ENCODE peak calls at places on chromosomes 16 and 17, in five cellular contexts. H, M, D, X and K are unnamed samples.

GRCh38 chr17:50621562-50621961 is 13.1 kb upstream of the ABCC3 start:
- DNase-seq in H (no peak), M (no peak), D (no peak), X (no peak), K (no peak)

GRCh38 chr17:16100737-16101400 is 101.2 kb downstream of the TTC19 start:
- DNase-seq in H (no peak), M (peak), D (no peak), X (no peak), K (no peak)

GRCh38 chr17:79073016-79073705 is 1.5 kb upstream of the ENGASE start:
- DNase-seq in H (no peak), M (no peak), D (no peak), X (no peak), K (no peak)

GRCh38 chr17:15920758-15921239 is 24.1 kb upstream of the ADORA2B start:
- DNase-seq in H (peak), M (no peak), D (no peak), X (no peak), K (no peak)

GRCh38 chr17:77822302-77823030 is 136.0 kb upstream of the TNRC6C start:
- DNase-seq in H (peak), M (no peak), D (no peak), X (no peak), K (no peak)

GRCh38 chr16:69762843-69763556 is 868 bp downstream of the WWP2 start:
- DNase-seq in H (no peak), M (peak), D (no peak), X (no peak), K (no peak)

GRCh38 chr17:60130466-60130865 is 19.3 kb upstream of the CA4 start:
- DNase-seq in H (no peak), M (no peak), D (no peak), X (no peak), K (no peak)

GRCh38 chr17:58276423-58276822 is 4.3 kb downstream of the MPO start:
- DNase-seq in H (no peak), M (no peak), D (no peak), X (no peak), K (no peak)

GRCh38 chr16:68229431-68230175 is 6.3 kb downstream of the ESRP2 start:
- DNase-seq in H (no peak), M (peak), D (peak), X (peak), K (peak)

GRCh38 chr17:17063546-17064122 is 21.4 kb downstream of the MPRIP start:
- DNase-seq in H (peak), M (no peak), D (peak), X (no peak), K (no peak)

GRCh38 chr17:40122466-40122943 is 734 bp downstream of the MSL1 start:
- DNase-seq in H (peak), M (peak), D (no peak), X (no peak), K (peak)

GRCh38 chr17:41421116-41421515 is 3.3 kb downstream of the KRT37 start:
- DNase-seq in H (no peak), M (no peak), D (no peak), X (no peak), K (no peak)

GRCh38 chr17:57781386-57782050 is 36.4 kb upstream of the CCDC182 start:
- DNase-seq in H (no peak), M (no peak), D (no peak), X (no peak), K (no peak)

GRCh38 chr17:74862108-74862901 is 2.6 kb upstream of the GRIN2C start:
- DNase-seq in H (peak), M (peak), D (peak), X (peak), K (peak)

GRCh38 chr16:22397459-22397858 is 23.0 kb upstream of the CDR2 start:
- DNase-seq in H (no peak), M (no peak), D (no peak), X (no peak), K (no peak)

GRCh38 chr16:75203667-75204409 is 3.1 kb downstream of the CTRB2 start:
- DNase-seq in H (peak), M (no peak), D (no peak), X (no peak), K (no peak)

GRCh38 chr17:44909681-44910144 is 5.6 kb downstream of the GFAP start:
- DNase-seq in H (no peak), M (no peak), D (no peak), X (no peak), K (no peak)

GRCh38 chr17:41678411-41678906 is 10.2 kb upstream of the EIF1 start:
- DNase-seq in H (no peak), M (no peak), D (no peak), X (no peak), K (no peak)

GRCh38 chr16:86444274-86445060 is 65.9 kb upstream of the FOXF1 start:
- DNase-seq in H (no peak), M (no peak), D (no peak), X (no peak), K (no peak)

GRCh38 chr17:57989011-57989345 is 924 bp upstream of the VEZF1 start:
- DNase-seq in H (no peak), M (peak), D (no peak), X (no peak), K (no peak)

GRCh38 chr16:49564577-49565224 is 191.1 kb downstream of the C16orf78 start:
- DNase-seq in H (no peak), M (no peak), D (no peak), X (no peak), K (no peak)

GRCh38 chr17:5809580-5810188 is 225.4 kb upstream of the NLRP1 start:
- DNase-seq in H (no peak), M (no peak), D (no peak), X (no peak), K (no peak)

GRCh38 chr16:88412766-88413165 is 30.0 kb downstream of the ZNF469 start:
- DNase-seq in H (no peak), M (no peak), D (no peak), X (no peak), K (no peak)